ENCODE peak calls at places on chromosomes 2 and 18, in five cellular contexts. D is activated naive CD4-positive, alpha-beta T cell treated with Interleukin-2 at 50 U/mL for 16 hours; G is H9; P is GM03348; H is NCI-H2081 treated with DMSO at 0.1 percent for 48 hours. E is an unnamed sample.

GRCh38 chr18:23277399-23277798 is 142.1 kb downstream of the CABLES1 start:
- DNase-seq in G (no peak), H (no peak), P (no peak), D (no peak), E (no peak)

GRCh38 chr18:494602-494983 is 5.9 kb downstream of the COLEC12 start:
- DNase-seq in P (peak; percentile 30), D (no peak), G (no peak), H (no peak), E (no peak)

GRCh38 chr2:213150315-213150951 is 979 bp downstream of the IKZF2 start:
- DNase-seq in G (peak; percentile 48), D (no peak), H (no peak), P (peak; percentile 6), E (peak; percentile 56)

GRCh38 chr2:238689871-238690672 is 157.8 kb upstream of the TWIST2 start:
- DNase-seq in D (no peak), H (no peak), P (no peak), G (no peak), E (no peak)

GRCh38 chr2:9741110-9741509 is 102.2 kb upstream of the TAF1B start:
- DNase-seq in D (no peak), G (no peak), H (no peak), P (peak; percentile 23), E (no peak)

GRCh38 chr2:31945572-31945935 is 65.3 kb downstream of the MEMO1 start:
- DNase-seq in D (no peak), P (peak; percentile 20), H (no peak), G (no peak), E (no peak)

GRCh38 chr2:158619496-158619895 is 162.7 kb downstream of the PKP4 start:
- DNase-seq in P (peak; percentile 11), G (no peak), D (no peak), H (no peak), E (peak; percentile 52)

GRCh38 chr18:45227004-45227403 is 388.3 kb upstream of the SLC14A2 start:
- DNase-seq in P (peak; percentile 20), D (no peak), H (no peak), G (no peak), E (no peak)

GRCh38 chr2:133787651-133788050 is 219.4 kb upstream of the NCKAP5 start:
- DNase-seq in G (no peak), H (no peak), P (no peak), D (no peak), E (no peak)

GRCh38 chr18:23460285-23461273 is 7.5 kb downstream of the RIOK3 start:
- DNase-seq in H (no peak), G (no peak), P (no peak), D (no peak), E (no peak)

GRCh38 chr2:224931956-224932355 is 110.3 kb downstream of the DOCK10 start:
- DNase-seq in H (no peak), P (no peak), G (no peak), D (no peak), E (no peak)

GRCh38 chr2:157336137-157336721 is 10.6 kb upstream of the ERMN start:
- DNase-seq in P (no peak), G (peak; percentile 28), H (peak; percentile 32), D (peak; percentile 26), E (peak; percentile 58)

GRCh38 chr18:45275367-45276113 is 339.7 kb upstream of the SLC14A2 start:
- DNase-seq in D (no peak), P (no peak), H (no peak), G (no peak), E (peak; percentile 46)

GRCh38 chr18:2091937-2092336 is 479.4 kb downstream of the METTL4 start:
- DNase-seq in H (no peak), P (no peak), D (no peak), G (no peak), E (no peak)

GRCh38 chr18:48342125-48342524 is 67.1 kb downstream of the ZBTB7C start:
- DNase-seq in H (no peak), D (no peak), G (no peak), P (no peak), E (no peak)

GRCh38 chr2:27370026-27370815 is at the start of the genes EIF2B4 and SNX17:
- DNase-seq in G (peak; percentile 99), P (peak; percentile 96), D (peak; percentile 100), H (peak; percentile 97), E (peak; percentile 99)

GRCh38 chr2:188811522-188811921 is 162.7 kb upstream of the COL3A1 start:
- DNase-seq in H (no peak), D (no peak), G (no peak), P (peak; percentile 45), E (peak; percentile 84)

GRCh38 chr18:6623278-6623677 is 106.2 kb upstream of the ARHGAP28 start:
- DNase-seq in P (no peak), H (no peak), G (no peak), D (no peak), E (no peak)

GRCh38 chr2:214203744-214204289 is 207.0 kb upstream of the VWC2L start:
- DNase-seq in H (no peak), D (no peak), P (no peak), G (peak; percentile 29), E (no peak)

GRCh38 chr2:240163056-240163714 is 22.7 kb upstream of the OTOS start:
- DNase-seq in G (no peak), P (no peak), H (no peak), D (no peak), E (no peak)